ENCODE peak calls at places on chromosomes 16 and 17, in five cellular contexts. X is BJ; T is activated CD4-positive, alpha-beta T cell treated with anti-CD3 and anti-CD28 coated beads, Interleukin-2, amount 50 U/mL, for 48 hours; D is posterior cingulate gyrus; N is RCC 7860. E is an unnamed sample.

GRCh38 chr17:77324227-77324626 is 183.5 kb downstream of the SEC14L1 start:
- DNase-seq in X (no peak), T (no peak), D (peak), N (no peak), E (no peak)

GRCh38 chr17:48382989-48383388 is 47.0 kb downstream of the SKAP1 start:
- DNase-seq in X (no peak), T (no peak), D (no peak), N (no peak), E (no peak)

GRCh38 chr16:21184834-21185233 is 26.4 kb downstream of the LDAF1 start:
- DNase-seq in X (no peak), T (peak), D (no peak), N (peak), E (no peak)

GRCh38 chr16:57185446-57185944 is 344 bp downstream of the PSME3IP1 start:
- DNase-seq in X (no peak), T (peak), D (peak), N (peak), E (no peak)

GRCh38 chr17:41655611-41656111 is 31.3 kb upstream of the KRT17 start:
- DNase-seq in X (no peak), T (no peak), D (peak), N (no peak), E (no peak)

GRCh38 chr17:67203818-67204217 is 41.2 kb downstream of the HELZ start:
- DNase-seq in X (no peak), T (no peak), D (no peak), N (no peak), E (no peak)

GRCh38 chr16:81259916-81260315 is 21.4 kb downstream of the BCO1 start:
- DNase-seq in X (no peak), T (no peak), D (no peak), N (no peak), E (no peak)

GRCh38 chr16:68898026-68898425 is 54.7 kb downstream of the TANGO6 start:
- DNase-seq in X (no peak), T (no peak), D (no peak), N (no peak), E (no peak)

GRCh38 chr17:66829386-66829864 is 5.5 kb upstream of the CACNG5 start:
- DNase-seq in X (peak), T (no peak), D (no peak), N (no peak), E (no peak)

GRCh38 chr16:82633964-82634600 is 7.3 kb downstream of the CDH13 start:
- DNase-seq in X (no peak), T (no peak), D (peak), N (no peak), E (no peak)

GRCh38 chr16:15829460-15829859 is 27.4 kb downstream of the MYH11 start:
- DNase-seq in X (no peak), T (no peak), D (peak), N (no peak), E (no peak)

GRCh38 chr16:88585269-88585668 is 15.1 kb downstream of the ZC3H18 start:
- DNase-seq in X (no peak), T (no peak), D (no peak), N (no peak), E (no peak)

GRCh38 chr17:33436321-33436720 is 143.2 kb upstream of the ASIC2 start:
- DNase-seq in X (peak), T (no peak), D (no peak), N (no peak), E (peak)

GRCh38 chr17:49924589-49924988 is 44.4 kb upstream of the DLX4 start:
- DNase-seq in X (no peak), T (no peak), D (no peak), N (no peak), E (no peak)

GRCh38 chr17:34382586-34383224 is 19.7 kb upstream of the CCL1 start:
- DNase-seq in X (no peak), T (peak), D (no peak), N (no peak), E (no peak)